ENCODE peak calls at places on chromosomes 12 and 14, in five cellular contexts. R is stimulated activated CD4-positive, alpha-beta T cell treated with anti-CD3 and anti-CD28 coated beads, Interleukin-2, amount 100 ng/mL, for 24 hours; N is NB4; V is amniotic epithelial cell; P is pancreas. Y is an unnamed sample.

GRCh38 chr14:100384819-100385813 is 62.0 kb downstream of the SLC25A47 start:
- DNase-seq in R (no peak), N (peak; percentile 54), V (peak; percentile 74), P (no peak), Y (no peak)

GRCh38 chr14:79467837-79468236 is 743.5 kb downstream of the DIO2 start:
- DNase-seq in R (no peak), N (no peak), V (peak; percentile 1), P (no peak), Y (no peak)

GRCh38 chr12:106342397-106343212 is 14.9 kb upstream of the POLR3B start:
- DNase-seq in R (no peak), N (no peak), V (peak; percentile 54), P (peak; percentile 57), Y (no peak)

GRCh38 chr12:129901256-129901655 is 2.6 kb downstream of the TMEM132D start:
- DNase-seq in R (no peak), N (no peak), V (no peak), P (no peak), Y (no peak)

GRCh38 chr12:122421263-122421814 is 1.1 kb downstream of the CLIP1 start:
- DNase-seq in R (peak; percentile 39), N (peak; percentile 80), V (peak; percentile 59), P (peak; percentile 59), Y (no peak)

GRCh38 chr12:15728118-15728598 is 61.0 kb downstream of the EPS8 start:
- DNase-seq in R (no peak), N (no peak), V (peak; percentile 83), P (no peak), Y (no peak)

GRCh38 chr12:129063600-129063999 is 210.3 kb downstream of the GLT1D1 start:
- DNase-seq in R (no peak), N (no peak), V (no peak), P (no peak), Y (no peak)

GRCh38 chr12:105330938-105331804 is 680 bp downstream of the C12orf75 start:
- DNase-seq in R (peak; percentile 39), N (peak; percentile 70), V (no peak), P (peak; percentile 23), Y (peak; percentile 55)

Y was measured in activated CD4-positive, CD25-positive, alpha-beta regulatory T cell treated with anti-CD3 and anti-CD28 coated beads, Interleukin-2, amount 50 U/mL, for 72 hours.